ENCODE peak calls at places on chromosomes 7 and 10, in four cellular contexts. U, L, O and K are unnamed samples.

GRCh38 chr7:55130079-55130476 is 111.3 kb downstream of the EGFR start:
- DNase-seq in U (no peak), L (no peak), O (no peak), K (peak)

GRCh38 chr7:51629206-51629605 is 312.6 kb upstream of the COBL start:
- DNase-seq in U (no peak), L (no peak), O (no peak), K (no peak)

GRCh38 chr10:95741807-95742528 is 14.0 kb upstream of the ENTPD1 start:
- DNase-seq in U (no peak), L (peak), O (no peak), K (no peak)

GRCh38 chr7:2175514-2175913 is 57.2 kb downstream of the MAD1L1 start:
- DNase-seq in U (no peak), L (peak), O (no peak), K (peak)

GRCh38 chr10:69438531-69439349 is 12.5 kb upstream of the TSPAN15 start:
- DNase-seq in U (peak), L (no peak), O (no peak), K (no peak)

GRCh38 chr10:125029584-125030242 is 87.8 kb downstream of the ZRANB1 start:
- DNase-seq in U (no peak), L (no peak), O (no peak), K (no peak)

GRCh38 chr10:87740232-87740631 is 77.8 kb downstream of the ATAD1 start:
- DNase-seq in U (no peak), L (no peak), O (no peak), K (no peak)

GRCh38 chr10:103918053-103918846 is at the start of gene STN1:
- DNase-seq in U (peak), L (peak), O (peak), K (peak)